ENCODE peak calls at places on chromosomes 2 and 18, in five cellular contexts. Z is endodermal cell; O is SJCRH30; Y is CD8-positive, alpha-beta T cell; B is OCI-LY7. L is an unnamed sample.

GRCh38 chr2:78979380-78980238 is 45.9 kb upstream of the REG3G start:
- DNase-seq in Z (peak; percentile 93), O (peak; percentile 47), Y (no peak), B (peak; percentile 82), L (no peak)

GRCh38 chr18:23994361-23994902 is 20.1 kb upstream of the TTC39C start:
- DNase-seq in Z (no peak), O (peak; percentile 76), Y (no peak), B (no peak), L (peak; percentile 91)

GRCh38 chr18:78911751-78912283 is 67.8 kb upstream of the SALL3 start:
- DNase-seq in Z (peak; percentile 19), O (no peak), Y (no peak), B (no peak), L (no peak)

GRCh38 chr2:101897301-101897700 is 94.5 kb upstream of the IL1R2 start:
- DNase-seq in Z (no peak), O (no peak), Y (no peak), B (no peak), L (no peak)

GRCh38 chr2:186913870-186914269 is 64.9 kb upstream of the ZSWIM2 start:
- DNase-seq in Z (no peak), O (no peak), Y (no peak), B (peak; percentile 0), L (no peak)

GRCh38 chr2:199465988-199466703 is 8.4 kb upstream of the SATB2 start:
- DNase-seq in Z (peak; percentile 65), O (no peak), Y (no peak), B (no peak), L (no peak)

GRCh38 chr2:209772316-209772715 is 684 bp downstream of the UNC80 start:
- DNase-seq in Z (no peak), O (peak; percentile 62), Y (no peak), B (no peak), L (no peak)

GRCh38 chr2:227816507-227817274 is 3.0 kb downstream of the CCL20 start:
- DNase-seq in Z (no peak), O (no peak), Y (no peak), B (no peak), L (no peak)

GRCh38 chr18:31723998-31724711 is 36.5 kb downstream of the SLC25A52 start:
- DNase-seq in Z (no peak), O (no peak), Y (no peak), B (no peak), L (no peak)

GRCh38 chr2:196638765-196639164 is 750 bp upstream of the CCDC150 start:
- DNase-seq in Z (no peak), O (no peak), Y (no peak), B (no peak), L (no peak)

GRCh38 chr2:27086090-27086721 is 366 bp upstream of the KHK start:
- DNase-seq in Z (peak; percentile 99), O (peak; percentile 94), Y (peak; percentile 100), B (peak; percentile 97), L (peak; percentile 90)

GRCh38 chr18:26086959-26087358 is 3.5 kb downstream of the SS18 start:
- DNase-seq in Z (no peak), O (no peak), Y (no peak), B (peak; percentile 53), L (no peak)

GRCh38 chr2:68726608-68727367 is 7.8 kb upstream of the ARHGAP25 start:
- DNase-seq in Z (no peak), O (no peak), Y (peak; percentile 86), B (peak; percentile 94), L (no peak)

GRCh38 chr2:182503886-182504285 is 77.0 kb upstream of the PDE1A start:
- DNase-seq in Z (no peak), O (no peak), Y (no peak), B (no peak), L (no peak)

GRCh38 chr18:24006731-24007308 is 7.7 kb upstream of the TTC39C start:
- DNase-seq in Z (no peak), O (no peak), Y (no peak), B (no peak), L (no peak)

GRCh38 chr2:98308068-98308467 is 38.2 kb upstream of the CNGA3 start:
- DNase-seq in Z (no peak), O (no peak), Y (no peak), B (no peak), L (no peak)

GRCh38 chr2:195820373-195820772 is 163.3 kb downstream of the SLC39A10 start:
- DNase-seq in Z (no peak), O (no peak), Y (no peak), B (no peak), L (no peak)

GRCh38 chr2:217393585-217394032 is 533.7 kb upstream of the TNP1 start:
- DNase-seq in Z (no peak), O (no peak), Y (no peak), B (no peak), L (no peak)

GRCh38 chr2:213152065-213152794 is 818 bp upstream of the IKZF2 start:
- DNase-seq in Z (peak; percentile 82), O (peak; percentile 58), Y (no peak), B (peak; percentile 53), L (peak; percentile 73)

GRCh38 chr2:85537600-85538506 is 1.1 kb upstream of the MAT2A start:
- DNase-seq in Z (peak; percentile 88), O (peak; percentile 75), Y (peak; percentile 61), B (peak; percentile 67), L (no peak)

GRCh38 chr2:108194409-108195132 is 45.2 kb upstream of the SULT1C3 start:
- DNase-seq in Z (no peak), O (no peak), Y (no peak), B (no peak), L (no peak)

GRCh38 chr18:29648891-29649290 is 1393.7 kb downstream of the DSC3 start:
- DNase-seq in Z (no peak), O (no peak), Y (no peak), B (no peak), L (no peak)

GRCh38 chr2:237540823-237541222 is 25.6 kb upstream of the PRLH start:
- DNase-seq in Z (no peak), O (peak; percentile 38), Y (no peak), B (no peak), L (no peak)

GRCh38 chr2:60735496-60736250 is 20.4 kb upstream of the PAPOLG start:
- DNase-seq in Z (peak; percentile 77), O (no peak), Y (peak; percentile 71), B (no peak), L (no peak)
- H3K27ac ChIP-seq in Z (no peak overlapping the region), O (no peak overlapping the region), Y (no peak overlapping the region), B (no peak overlapping the region), L (no peak overlapping the region)

GRCh38 chr18:55875330-55875933 is 287.4 kb upstream of the TCF4 start:
- DNase-seq in Z (no peak), O (no peak), Y (no peak), B (no peak), L (no peak)

GRCh38 chr18:55878224-55878623 is 290.2 kb upstream of the TCF4 start:
- DNase-seq in Z (no peak), O (no peak), Y (no peak), B (no peak), L (no peak)

GRCh38 chr18:55879331-55879730 is 291.3 kb upstream of the TCF4 start:
- DNase-seq in Z (no peak), O (no peak), Y (no peak), B (no peak), L (no peak)

GRCh38 chr18:55877321-55877720 is 289.3 kb upstream of the TCF4 start:
- DNase-seq in Z (no peak), O (no peak), Y (no peak), B (no peak), L (no peak)

DNA sequence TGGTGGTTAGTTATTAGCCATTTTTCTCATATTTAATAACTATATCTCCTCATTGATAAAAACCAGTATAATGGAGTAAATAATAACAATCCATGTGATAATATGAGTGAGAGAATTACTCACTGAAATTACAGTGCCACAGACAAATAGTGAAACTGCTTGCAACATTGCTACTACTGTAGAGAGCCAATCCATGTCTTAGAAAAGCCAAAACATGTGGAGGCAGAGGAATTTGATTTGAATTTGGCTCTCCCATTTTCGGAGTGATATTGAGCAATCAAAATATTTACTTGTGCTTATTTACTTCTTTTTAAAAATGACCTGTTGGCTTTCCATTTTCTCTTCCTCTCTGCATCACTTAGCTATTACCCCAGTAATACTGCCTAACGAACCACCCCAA is 288.3 kb upstream of the TCF4 start:
- DNase-seq in Z (no peak), O (no peak), Y (no peak), B (no peak), L (no peak)
- H3K4me3 ChIP-seq in Z (no peak overlapping the region), O (no peak overlapping the region), Y (no peak overlapping the region), B (no peak overlapping the region), L (no peak overlapping the region)

GRCh38 chr2:22513563-22513962 is 871.4 kb upstream of the KLHL29 start:
- DNase-seq in Z (no peak), O (no peak), Y (no peak), B (no peak), L (no peak)
- H3K9me3 ChIP-seq in Z (no peaks in the 10 kb centered on the region), O (no peaks in the 10 kb centered on the region), Y (no peaks in the 10 kb centered on the region), B (no peaks in the 10 kb centered on the region), L (no peaks in the 10 kb centered on the region)

GRCh38 chr2:197847666-197848401 is 43.4 kb downstream of the PLCL1 start:
- DNase-seq in Z (no peak), O (no peak), Y (no peak), B (no peak), L (no peak)
- H3K27ac ChIP-seq in Z (no peak overlapping the region), O (no peak overlapping the region), Y (peak overlapping the region; percentile 30), B (no peak overlapping the region), L (no peak overlapping the region)